ENCODE peak calls at places on chromosomes 7 and 10, in five cellular contexts. U, O, W, T and Z are unnamed samples.

GRCh38 chr10:27392606-27393005 is 111.5 kb upstream of the RAB18 start:
- DNase-seq in T (no peak), O (no peak), U (no peak), W (no peak), Z (no peak)

GRCh38 chr10:67308912-67309311 is 383.1 kb downstream of the LRRTM3 start:
- DNase-seq in T (no peak), W (no peak), O (no peak), U (no peak), Z (no peak)

GRCh38 chr10:14820010-14820774 is 17.6 kb downstream of the CDNF start:
- DNase-seq in W (no peak), O (no peak), T (no peak), U (no peak), Z (no peak)

GRCh38 chr10:71212249-71213126 is at the start of gene UNC5B:
- DNase-seq in W (peak; percentile 92), T (peak; percentile 92), O (peak; percentile 88), U (peak; percentile 87), Z (peak; percentile 95)

GRCh38 chr10:68332259-68333057 is at the start of gene PBLD:
- DNase-seq in T (peak; percentile 79), W (peak; percentile 73), O (peak; percentile 71), U (peak; percentile 81), Z (peak; percentile 86)

GRCh38 chr7:127588697-127589482 is 679 bp downstream of the ARF5 start:
- DNase-seq in U (peak; percentile 76), W (peak; percentile 73), T (peak; percentile 45), O (no peak), Z (peak; percentile 82)

GRCh38 chr7:137692399-137692798 is 154.4 kb downstream of the DGKI start:
- DNase-seq in U (no peak), O (no peak), W (no peak), T (no peak), Z (no peak)

GRCh38 chr7:134374291-134374690 is 57.6 kb upstream of the SLC35B4 start:
- DNase-seq in W (no peak), O (no peak), T (no peak), U (no peak), Z (no peak)

GRCh38 chr7:109282726-109283125 is 713.1 kb downstream of the DNAJB9 start:
- DNase-seq in T (no peak), U (no peak), O (no peak), W (peak; percentile 26), Z (no peak)

GRCh38 chr10:47020491-47020890 is 109.3 kb downstream of the PTPN20 start:
- DNase-seq in O (peak; percentile 76), W (peak; percentile 22), T (no peak), U (peak; percentile 39), Z (no peak)

GRCh38 chr7:101700424-101700823 is 71.3 kb upstream of the MYL10 start:
- DNase-seq in T (no peak), U (no peak), O (no peak), W (no peak), Z (no peak)

GRCh38 chr10:1159131-1160061 is 103.2 kb downstream of the WDR37 start:
- DNase-seq in W (peak; percentile 17), O (no peak), T (no peak), U (no peak), Z (no peak)

GRCh38 chr7:152050547-152050971 is 25.1 kb downstream of the GALNT11 start:
- DNase-seq in W (no peak), T (no peak), O (no peak), U (no peak), Z (no peak)

GRCh38 chr10:78599122-78599853 is 469.5 kb upstream of the ZMIZ1 start:
- DNase-seq in U (no peak), O (no peak), T (no peak), W (no peak), Z (no peak)

GRCh38 chr10:118971876-118972275 is 57.6 kb upstream of the NANOS1 start:
- DNase-seq in W (no peak), O (no peak), U (no peak), T (no peak), Z (no peak)

GRCh38 chr7:1300636-1301035 is 68.0 kb downstream of the UNCX start:
- DNase-seq in W (no peak), U (peak; percentile 19), O (no peak), T (no peak), Z (peak; percentile 7)

DNA sequence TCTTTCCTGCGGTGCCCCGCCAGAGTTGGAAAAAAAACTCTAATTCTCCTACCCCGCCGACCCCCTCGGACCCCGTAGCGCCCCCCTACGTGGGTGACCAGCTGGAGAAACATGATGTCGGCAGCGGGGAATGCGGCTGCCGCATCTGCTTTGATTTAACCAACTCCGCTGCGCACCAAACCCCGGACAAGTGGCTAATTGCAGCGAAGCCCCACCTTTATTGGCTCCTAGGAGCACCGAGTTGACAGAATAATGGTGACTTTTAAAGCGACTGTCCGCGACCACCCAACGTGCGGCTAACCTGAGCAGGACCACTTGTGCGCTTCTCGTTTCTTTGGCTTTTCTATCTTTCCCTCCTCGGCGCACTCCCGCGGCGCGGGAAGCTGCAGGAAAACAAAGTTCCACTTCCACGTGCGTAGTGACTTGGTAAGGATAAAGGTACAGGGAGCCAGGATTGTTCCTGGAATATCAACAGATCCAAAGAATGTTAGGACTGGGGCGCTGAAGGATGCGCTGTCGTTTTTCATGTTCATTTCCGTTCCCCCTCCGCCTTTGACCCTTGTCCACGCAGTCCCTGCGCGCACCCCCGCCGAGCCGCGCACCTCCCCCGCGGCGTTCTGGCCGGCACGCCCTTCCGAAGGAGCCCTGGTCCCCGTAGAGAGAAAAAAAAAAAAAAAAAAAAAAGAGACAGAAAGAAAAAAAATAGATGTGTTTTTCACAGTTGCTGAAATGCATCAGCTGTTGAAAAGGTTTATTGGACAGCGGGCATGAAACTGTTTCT is 1.4 kb downstream of the WNT16 start:
- DNase-seq in T (no peak), O (no peak), W (no peak), U (no peak), Z (peak; percentile 11)
- H3K4me3 ChIP-seq in T (peak overlapping the region; percentile 52), O (peak overlapping the region; percentile 29), W (peak overlapping the region; percentile 53), U (no peak overlapping the region), Z (peak overlapping the region; percentile 42)

DNA sequence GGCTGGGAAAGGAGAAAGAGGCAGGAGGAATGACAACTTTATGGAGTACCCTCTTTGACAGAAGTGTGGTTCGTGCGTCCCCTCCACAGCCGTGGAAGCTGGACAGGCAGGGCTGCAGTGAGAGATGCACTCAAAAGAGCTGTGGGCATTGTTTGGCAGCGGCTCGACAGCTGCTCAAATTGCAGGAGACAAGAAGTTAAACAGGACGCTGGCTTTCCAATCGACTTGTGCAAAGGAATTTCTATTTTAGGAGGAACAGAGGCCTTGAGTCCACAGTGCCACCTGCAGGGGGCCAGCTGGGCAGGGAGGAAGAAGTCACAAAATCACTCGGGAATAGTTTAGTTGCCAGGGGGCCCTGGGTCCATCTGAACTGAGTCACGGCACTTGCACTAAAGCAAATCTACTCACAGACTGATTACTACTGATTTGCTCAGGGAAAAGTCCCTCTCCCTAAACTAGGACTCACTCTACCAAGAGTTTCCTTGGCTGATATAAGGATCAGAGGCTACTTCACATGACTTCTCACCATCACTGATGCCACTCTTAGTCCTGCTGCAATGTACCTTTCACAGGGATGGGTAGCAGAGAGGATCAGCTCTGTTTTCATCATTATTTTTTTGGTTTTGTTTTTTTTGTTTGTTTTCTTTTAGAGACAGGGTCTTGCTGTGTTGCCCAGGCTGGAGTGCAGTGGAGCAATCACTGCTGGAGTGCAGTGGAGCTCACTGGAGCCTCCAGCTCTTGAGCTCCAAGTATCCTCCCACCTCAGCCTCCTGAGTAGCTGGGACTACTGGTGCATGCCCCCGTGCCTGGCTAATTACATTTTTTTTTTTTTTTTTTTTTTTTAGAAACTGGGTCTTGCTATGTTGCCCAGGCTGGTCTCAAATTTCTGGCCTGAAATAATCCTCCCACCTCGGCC is 200.8 kb downstream of the JCAD start:
- DNase-seq in W (peak; percentile 57), T (peak; percentile 65), O (peak; percentile 70), U (no peak), Z (peak; percentile 7)
- TF ChIP-seq CTCF in W (peak; percentile 46), T (peak; percentile 63), O (peak; percentile 74), U (peak; percentile 52), Z (no peak)

GRCh38 chr7:37833107-37833817 is 15.1 kb upstream of the NME8 start:
- DNase-seq in U (peak; percentile 45), T (peak; percentile 19), O (peak; percentile 21), W (no peak), Z (peak; percentile 38)
- H3K4me3 ChIP-seq in U (no peak overlapping the region), T (peak overlapping the region; percentile 48), O (peak overlapping the region; percentile 50), W (peak overlapping the region; percentile 36), Z (peak overlapping the region; percentile 62)

DNA sequence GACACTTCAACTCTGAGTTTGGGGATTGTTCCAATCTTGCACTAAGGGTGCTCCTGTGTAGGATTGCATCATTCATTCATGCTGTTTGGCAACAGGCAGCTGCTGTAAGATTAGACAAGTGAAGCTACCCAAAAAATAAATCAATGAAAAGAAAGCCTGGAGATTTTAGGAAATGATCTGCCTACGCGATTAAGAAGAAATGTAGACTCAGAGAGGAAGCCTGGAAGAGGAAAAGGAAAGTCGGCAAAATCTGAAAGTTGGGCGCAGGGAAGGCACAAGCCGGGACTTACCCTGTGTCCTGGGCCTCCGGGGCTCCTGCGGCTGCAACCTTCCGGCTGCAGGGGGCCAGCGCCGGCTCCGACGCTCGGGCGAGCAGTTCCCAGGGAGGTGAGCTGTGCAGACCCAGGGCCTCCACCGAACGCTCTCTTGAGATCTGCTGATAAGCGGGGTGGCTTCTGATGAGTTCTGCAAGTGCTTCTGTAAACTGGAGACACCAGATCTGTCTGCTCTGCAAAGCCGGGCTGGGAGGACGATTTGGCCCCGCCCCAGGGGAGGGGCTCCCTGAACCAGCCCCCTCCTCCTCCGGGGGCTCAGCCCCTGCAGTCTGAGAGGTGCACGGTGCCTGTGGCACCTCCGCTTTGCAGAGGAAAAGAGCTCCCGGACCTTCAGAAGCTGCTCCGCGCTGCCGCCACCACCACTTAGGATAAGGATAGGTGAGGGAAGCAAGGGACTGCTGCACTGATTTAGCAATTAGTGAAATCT is 17.4 kb downstream of the PSPH start:
- DNase-seq in T (peak; percentile 32), O (peak; percentile 36), W (peak; percentile 55), U (peak; percentile 75), Z (peak; percentile 92)
- TF ChIP-seq CTCF in T (peak; percentile 20), O (no peak), W (peak; percentile 34), U (no peak), Z (no peak)

GRCh38 chr7:43838201-43838659 is 31.1 kb downstream of the MRPS24 start:
- DNase-seq in U (no peak), O (no peak), T (no peak), W (no peak), Z (peak; percentile 31)

DNA sequence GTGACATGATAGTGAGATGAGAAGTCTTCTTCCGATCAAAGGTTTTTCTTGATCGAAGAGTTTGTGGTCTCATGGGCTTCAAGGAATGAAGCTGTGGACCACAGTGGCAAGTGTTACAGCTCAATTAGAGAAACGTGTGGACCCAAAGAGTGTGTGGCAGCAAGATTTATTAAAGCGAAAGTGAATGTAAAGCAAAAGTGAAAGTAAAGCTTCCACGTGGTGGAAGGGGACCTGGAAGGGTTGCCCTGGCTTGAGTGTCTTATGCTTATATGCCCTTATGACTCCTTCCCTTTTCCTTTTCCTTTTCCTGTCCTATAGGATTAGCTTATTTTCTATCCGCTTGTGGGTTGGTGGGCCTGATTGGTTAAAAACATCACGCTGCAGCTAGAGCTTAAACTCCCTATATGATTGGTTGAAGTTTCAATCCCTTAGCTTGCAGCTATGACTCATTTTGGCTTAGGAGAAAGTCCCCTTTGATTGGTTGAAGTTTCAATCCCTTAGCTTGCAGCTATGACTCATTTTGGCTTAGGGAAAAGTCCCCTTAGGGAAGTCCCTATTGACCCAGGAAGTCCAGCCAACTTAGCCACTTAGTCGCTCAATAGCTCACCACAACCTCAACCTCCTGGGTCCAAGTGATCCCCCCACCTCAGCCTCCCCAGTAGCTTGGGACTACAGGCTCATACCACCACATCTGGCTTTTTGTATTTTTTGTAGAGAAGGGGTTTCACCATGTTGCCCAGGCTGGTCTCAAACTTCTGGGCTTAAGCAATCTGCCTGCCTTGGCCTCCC is 34.7 kb downstream of the MRPS24 start:
- DNase-seq in T (no peak), W (no peak), O (no peak), U (no peak), Z (no peak)
- H3K4me3 ChIP-seq in T (peak overlapping the region; percentile 17), W (peak overlapping the region; percentile 27), O (peak overlapping the region; percentile 20), U (no peak overlapping the region), Z (no peak overlapping the region)

GRCh38 chr10:42769653-42770052 is 12.9 kb upstream of the BMS1 start:
- DNase-seq in U (peak; percentile 72), W (no peak), O (no peak), T (no peak), Z (peak; percentile 38)
- TF ChIP-seq CTCF in U (no peak), W (no peak), O (no peak), T (no peak), Z (no peak)